ENCODE peak calls at places on chromosomes 7 and 10, in six cellular contexts. W is H9, O is DND-41, E is GM23338, L is PC-3, Z is IMR-90. D is an unnamed sample.

GRCh38 chr7:100476903-100477870 is 1.8 kb downstream of the TSC22D4 start:
- DNase-seq in Z (no peak), L (no peak), W (peak), O (no peak), E (peak), D (no peak)

GRCh38 chr7:87480386-87480785 is 4.9 kb upstream of the ABCB4 start:
- DNase-seq in Z (no peak), L (no peak), E (no peak), O (no peak), W (no peak), D (no peak)

GRCh38 chr10:22475857-22476600 is 130.7 kb downstream of the SPAG6 start:
- DNase-seq in Z (no peak), W (peak), E (peak), L (no peak), O (no peak), D (no peak)

GRCh38 chr10:34163075-34163905 is 651.8 kb downstream of the PARD3 start:
- DNase-seq in E (no peak), W (no peak), O (no peak), Z (no peak), L (peak), D (no peak)

GRCh38 chr7:55505259-55505658 is 67.0 kb downstream of the VOPP1 start:
- DNase-seq in E (no peak), O (no peak), Z (no peak), L (no peak), W (no peak), D (no peak)

GRCh38 chr10:58994226-58995057 is 182.0 kb upstream of the PHYHIPL start:
- DNase-seq in Z (no peak), W (no peak), O (no peak), L (peak), E (no peak), D (no peak)

GRCh38 chr7:75611557-75612178 is 119.5 kb downstream of the SPDYE5 start:
- DNase-seq in L (no peak), Z (no peak), O (no peak), E (peak), W (peak), D (no peak)

GRCh38 chr10:71281646-71282322 is 37.3 kb upstream of the SLC29A3 start:
- DNase-seq in W (no peak), Z (no peak), O (no peak), E (no peak), L (no peak), D (no peak)

GRCh38 chr10:23094786-23095403 is 484 bp upstream of the MSRB2 start:
- DNase-seq in O (no peak), W (no peak), Z (peak), E (no peak), L (no peak), D (no peak)

GRCh38 chr7:156145184-156145583 is 332.9 kb upstream of the SHH start:
- DNase-seq in Z (no peak), W (no peak), L (no peak), E (no peak), O (no peak), D (peak)

GRCh38 chr7:27516415-27516814 is 146.3 kb downstream of the HIBADH start:
- DNase-seq in E (peak), O (no peak), W (no peak), L (no peak), Z (no peak), D (no peak)

GRCh38 chr10:116440330-116441030 is 12.8 kb downstream of the PNLIPRP3 start:
- DNase-seq in Z (no peak), L (no peak), E (no peak), O (no peak), W (no peak), D (no peak)

GRCh38 chr10:9681655-9682054 is 1336.0 kb upstream of the CELF2 start:
- DNase-seq in O (peak), E (peak), W (no peak), Z (no peak), L (no peak), D (no peak)

GRCh38 chr7:47427046-47427643 is 154.8 kb downstream of the TNS3 start:
- DNase-seq in O (no peak), Z (no peak), E (no peak), L (no peak), W (no peak), D (no peak)

GRCh38 chr10:636769-637168 is 52.7 kb downstream of the DIP2C start:
- DNase-seq in O (no peak), Z (no peak), E (no peak), W (no peak), L (no peak), D (no peak)

GRCh38 chr10:13816195-13816926 is 229.6 kb downstream of the PRPF18 start:
- DNase-seq in L (no peak), W (no peak), Z (peak), O (no peak), E (no peak), D (no peak)

GRCh38 chr7:115941703-115942268 is 88.8 kb downstream of the TFEC start:
- DNase-seq in W (no peak), O (no peak), Z (peak), E (peak), L (peak), D (no peak)

GRCh38 chr7:107017965-107018714 is 26.4 kb upstream of the PRKAR2B start:
- DNase-seq in W (no peak), O (no peak), Z (no peak), L (no peak), E (no peak), D (no peak)

GRCh38 chr7:137717811-137718271 is 128.9 kb downstream of the DGKI start:
- DNase-seq in W (peak), L (no peak), Z (peak), E (peak), O (no peak), D (no peak)

GRCh38 chr7:47893238-47893637 is 55.0 kb downstream of the PKD1L1 start:
- DNase-seq in W (peak), O (no peak), E (peak), Z (no peak), L (peak), D (no peak)

GRCh38 chr7:27179503-27180430 is 5.3 kb downstream of the HOXA11 start:
- DNase-seq in W (peak), O (no peak), E (peak), Z (peak), L (peak), D (no peak)

GRCh38 chr10:97333601-97334369 is 744 bp downstream of the FRAT2 start:
- DNase-seq in W (peak), O (peak), Z (peak), L (peak), E (peak), D (no peak)

GRCh38 chr7:3493499-3493898 is 192.4 kb downstream of the SDK1 start:
- DNase-seq in E (peak), O (no peak), Z (peak), L (peak), W (no peak), D (peak)

GRCh38 chr7:2540641-2541051 is 14.7 kb downstream of the BRAT1 start:
- DNase-seq in E (no peak), O (no peak), L (no peak), W (peak), Z (no peak), D (no peak)

GRCh38 chr7:73669316-73669715 is 1.7 kb downstream of the VPS37D start:
- DNase-seq in O (no peak), E (no peak), W (no peak), Z (no peak), L (no peak), D (no peak)

GRCh38 chr7:105976868-105977267 is 13.8 kb downstream of the CDHR3 start:
- DNase-seq in L (no peak), W (no peak), Z (no peak), E (no peak), O (no peak), D (no peak)

GRCh38 chr10:13092446-13093102 is 7.4 kb upstream of the OPTN start:
- DNase-seq in O (no peak), W (no peak), L (no peak), Z (no peak), E (no peak), D (no peak)

GRCh38 chr7:129771201-129771927 is 159.8 kb downstream of the NRF1 start:
- DNase-seq in L (no peak), E (no peak), Z (no peak), W (no peak), O (no peak), D (no peak)

GRCh38 chr10:80163741-80164341 is 31.3 kb downstream of the PLAC9 start:
- DNase-seq in L (peak), W (no peak), O (no peak), E (no peak), Z (peak), D (no peak)

GRCh38 chr7:112266141-112266540 is 59.6 kb downstream of the ZNF277 start:
- DNase-seq in L (no peak), Z (no peak), E (no peak), W (no peak), O (no peak), D (no peak)

GRCh38 chr7:2814682-2815522 is 29.2 kb downstream of the GNA12 start:
- DNase-seq in Z (no peak), L (no peak), E (peak), O (no peak), W (peak), D (no peak)

GRCh38 chr7:14690075-14690474 is 212.5 kb downstream of the DGKB start:
- DNase-seq in E (no peak), O (no peak), Z (no peak), L (no peak), W (no peak), D (no peak)

GRCh38 chr7:50069613-50070012 is 23.4 kb downstream of the ZPBP start:
- DNase-seq in W (peak), O (peak), E (peak), L (peak), Z (no peak), D (peak)

GRCh38 chr10:103710490-103710889 is 144.9 kb downstream of the SH3PXD2A start:
- DNase-seq in L (peak), Z (no peak), W (no peak), E (no peak), O (no peak), D (peak)

GRCh38 chr7:44375236-44375699 is 49.9 kb upstream of the CAMK2B start:
- DNase-seq in O (no peak), Z (no peak), L (peak), E (peak), W (peak), D (no peak)

GRCh38 chr7:150877545-150877944 is 25.2 kb downstream of the AOC1 start:
- DNase-seq in O (no peak), W (no peak), E (no peak), Z (no peak), L (no peak), D (no peak)

GRCh38 chr7:140646931-140647647 is 6.5 kb upstream of the DENND2A start:
- DNase-seq in L (no peak), W (peak), E (peak), O (peak), Z (peak), D (peak)

GRCh38 chr7:157955383-157955999 is 618.7 kb downstream of the DNAJB6 start:
- DNase-seq in W (peak), O (no peak), E (no peak), L (peak), Z (no peak), D (no peak)

DNA sequence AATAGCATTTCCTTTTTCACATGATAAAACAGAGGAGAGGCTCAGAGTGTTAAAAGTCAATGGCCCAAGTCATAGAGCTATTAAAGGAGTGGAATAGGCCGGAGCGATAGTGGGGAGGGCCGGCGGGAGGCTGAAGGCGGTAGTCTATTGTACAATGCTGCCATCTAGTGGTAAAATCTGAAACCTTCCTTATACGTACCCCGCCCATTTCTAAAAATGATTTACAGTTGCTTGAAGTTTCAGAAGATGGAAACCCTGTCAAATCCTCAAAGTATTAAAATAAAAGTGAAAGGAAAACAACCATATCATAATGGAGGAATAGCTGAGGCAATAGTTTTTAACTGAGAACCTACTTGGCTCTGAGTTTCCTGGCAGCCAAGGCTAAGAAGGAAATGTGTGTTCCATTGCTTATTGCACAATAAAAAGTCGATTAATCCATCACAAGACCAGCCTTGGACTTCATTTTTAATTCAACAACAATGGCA is 209.1 kb downstream of the CCSER2 start:
- DNase-seq in Z (peak), L (peak), E (peak), W (no peak), O (peak), D (peak)
- TF ChIP-seq CTCF in Z (peak), L (peak), E (peak), W (peak), O (peak), D (peak)

DNA sequence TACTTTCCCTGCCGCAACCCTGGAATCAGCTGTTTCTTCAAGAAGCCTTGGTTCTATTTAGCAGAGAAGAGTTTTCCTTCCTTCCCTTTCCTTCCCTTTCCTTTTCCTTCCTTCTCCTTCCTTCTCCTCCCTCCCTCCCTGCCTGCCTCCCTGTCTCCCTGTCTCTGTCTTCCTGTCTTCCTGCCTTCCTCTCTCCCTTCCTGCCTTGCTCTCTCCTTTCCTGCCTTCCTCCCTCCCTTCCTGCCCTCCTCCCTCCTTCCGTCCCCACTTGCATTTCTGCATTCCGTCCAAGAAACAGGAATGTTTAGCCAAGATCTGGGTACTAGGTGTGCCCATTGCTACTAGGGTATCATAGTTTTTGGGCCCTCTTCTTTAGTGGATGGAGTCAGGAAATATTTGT is 21.9 kb downstream of the SND1 start:
- DNase-seq in E (peak), Z (no peak), L (peak), W (no peak), O (no peak), D (no peak)
- H3K4me2 ChIP-seq in E (peak), Z (no peak), L (peak), W (peak), O (no peak), D (no peak)

DNA sequence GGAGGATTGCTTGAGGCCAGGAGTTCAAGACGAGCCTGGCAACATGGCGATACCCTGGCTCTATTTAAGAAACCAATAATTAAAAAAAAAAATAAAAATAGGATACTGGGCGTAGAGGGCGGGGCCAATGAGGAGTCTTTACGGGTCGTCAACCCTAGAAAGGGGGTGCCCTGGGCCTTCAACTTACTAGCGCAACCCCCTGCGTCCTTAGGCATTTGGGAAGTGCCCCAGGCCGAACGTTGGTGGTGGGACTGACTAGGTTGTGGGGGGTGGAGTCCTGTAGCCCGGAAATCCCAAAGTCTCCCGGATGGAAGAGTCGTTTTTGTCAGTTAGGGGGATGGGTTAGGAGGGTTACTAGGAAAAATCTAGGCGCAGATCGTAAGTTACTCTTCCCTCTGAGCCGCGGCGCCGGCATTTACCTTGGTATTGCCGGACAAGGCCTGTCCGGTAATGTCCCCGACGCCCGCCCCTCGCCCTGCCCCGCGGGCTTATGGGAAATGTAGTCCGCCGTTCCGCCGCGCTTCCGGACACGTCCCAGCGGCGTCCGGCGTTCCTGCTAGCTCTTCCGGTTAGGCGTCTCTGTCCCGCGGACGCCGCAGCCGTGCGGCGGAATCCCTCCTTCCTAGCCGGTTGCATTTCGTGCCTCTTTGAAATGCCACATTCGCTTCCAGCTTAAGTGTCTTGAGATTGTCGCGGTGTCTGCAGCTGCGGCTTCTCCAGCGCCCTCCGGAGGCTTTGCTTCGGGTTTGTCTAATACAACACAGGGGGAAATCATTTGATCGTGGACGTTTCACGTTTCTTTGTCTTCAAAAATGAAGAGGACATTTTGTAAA is 1.3 kb upstream of the ACBD5 start:
- DNase-seq in E (peak), L (peak), W (peak), O (peak), Z (peak), D (peak)
- TF ChIP-seq CTCF in E (peak), L (peak), W (peak), O (peak), Z (no peak), D (peak)

GRCh38 chr10:60041489-60042133 is 135.3 kb upstream of the CCDC6 start:
- DNase-seq in W (no peak), O (no peak), E (no peak), Z (no peak), L (no peak), D (no peak)

GRCh38 chr10:60044221-60044620 is 137.9 kb upstream of the CCDC6 start:
- DNase-seq in L (peak), W (no peak), O (no peak), E (no peak), Z (peak), D (no peak)

GRCh38 chr10:60042262-60042661 is 135.9 kb upstream of the CCDC6 start:
- DNase-seq in Z (no peak), W (no peak), L (no peak), E (no peak), O (no peak), D (no peak)

GRCh38 chr10:60043561-60043960 is 137.2 kb upstream of the CCDC6 start:
- DNase-seq in Z (no peak), W (no peak), E (no peak), O (no peak), L (no peak), D (no peak)

DNA sequence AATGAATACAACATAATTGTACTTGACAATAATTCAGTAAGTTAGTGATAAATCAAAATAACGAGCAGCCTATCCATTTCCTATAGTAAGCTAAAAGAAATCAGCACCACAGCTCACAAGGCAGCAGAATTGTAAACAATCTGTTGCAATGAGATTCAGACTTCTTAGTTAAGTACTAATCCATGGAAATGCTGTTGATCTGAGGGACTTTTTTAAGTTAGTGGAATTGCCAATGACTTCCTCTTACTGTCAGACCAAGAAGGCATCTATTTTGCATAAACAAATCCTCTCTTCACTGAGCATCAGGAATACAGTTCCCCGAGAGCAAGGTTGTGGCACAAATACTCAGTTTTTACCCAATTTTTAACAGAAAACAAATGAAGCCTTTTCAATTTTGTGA is 136.6 kb upstream of the CCDC6 start:
- DNase-seq in O (no peak), L (no peak), E (no peak), Z (no peak), W (no peak), D (no peak)
- H3K4me2 ChIP-seq in O (no peak), L (no peak), E (peak), Z (peak), W (no peak), D (no peak)

GRCh38 chr7:142228681-142229080 is 29.2 kb downstream of the PRSS58 start:
- DNase-seq in O (no peak), W (no peak), Z (no peak), L (no peak), E (peak), D (no peak)

GRCh38 chr7:142231716-142232115 is 26.1 kb downstream of the PRSS58 start:
- DNase-seq in Z (no peak), L (peak), E (peak), W (peak), O (no peak), D (no peak)
- TF ChIP-seq CTCF in Z (no peak), L (no peak), E (peak), W (peak), O (peak), D (no peak)

DNA sequence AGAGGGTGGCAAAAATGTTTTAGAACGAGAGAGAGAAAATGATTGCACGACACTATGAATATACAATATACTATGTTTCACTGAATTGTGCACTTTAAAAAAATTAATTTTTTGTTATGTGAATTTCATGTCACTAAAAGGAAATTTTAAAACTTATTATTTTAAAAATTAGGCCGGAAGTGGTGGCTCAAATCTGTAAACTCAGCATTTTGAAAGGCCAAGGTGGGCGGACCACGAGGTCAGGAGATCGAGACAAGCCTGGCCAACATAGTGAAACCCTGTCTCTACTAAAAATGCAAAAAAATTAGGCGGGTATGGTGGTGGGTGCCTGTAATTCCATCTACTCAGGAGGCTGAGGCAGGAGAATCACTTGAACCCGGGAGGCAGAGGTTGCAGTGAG is 642.5 kb downstream of the XPNPEP1 start:
- DNase-seq in E (no peak), L (no peak), W (no peak), Z (no peak), O (no peak), D (no peak)
- H3K4me2 ChIP-seq in E (no peak), L (no peak), W (no peak), Z (no peak), O (no peak), D (no peak)

D was measured in MM.1S.